ENCODE peak calls at places on chromosome 3, in six cellular contexts. J is fibroblast of gingiva; W is HTR-8/SVneo; N is activated naive CD8-positive, alpha-beta T cell treated with anti-CD3 and anti-CD28 coated beads, Interleukin-2, amount 50 U/mL, for 24 hours; F is activated CD4-positive, alpha-beta T cell treated with anti-CD3 and anti-CD28 coated beads, Interleukin-2, amount 50 U/mL, for 4 hours; V is Right ventricle myocardium inferior. D is an unnamed sample.

GRCh38 chr3:101193957-101194356 is 126.4 kb downstream of the IMPG2 start:
- DNase-seq in W (peak), V (no peak), N (no peak), J (peak), F (no peak), D (peak)

GRCh38 chr3:149479621-149480325 is 5.3 kb downstream of the TM4SF4 start:
- DNase-seq in N (no peak), F (no peak), W (no peak), V (no peak), J (no peak), D (peak)

GRCh38 chr3:187497037-187497436 is 128.9 kb downstream of the RTP4 start:
- DNase-seq in V (no peak), W (no peak), F (no peak), N (no peak), J (no peak), D (no peak)

GRCh38 chr3:38960953-38961622 is 90.7 kb downstream of the SCN11A start:
- DNase-seq in F (peak), V (no peak), W (peak), J (peak), N (peak), D (peak)

GRCh38 chr3:43638594-43639447 is 17.0 kb upstream of the ANO10 start:
- DNase-seq in N (peak), W (peak), V (no peak), F (peak), J (no peak), D (peak)

GRCh38 chr3:101780661-101781060 is 1.6 kb downstream of the NXPE3 start:
- DNase-seq in F (no peak), N (no peak), V (no peak), W (peak), J (peak), D (peak)

GRCh38 chr3:187919535-187919934 is 174.3 kb upstream of the BCL6 start:
- DNase-seq in V (no peak), N (no peak), J (no peak), W (no peak), F (no peak), D (no peak)

GRCh38 chr3:87350367-87351199 is 74.2 kb upstream of the POU1F1 start:
- DNase-seq in N (no peak), V (no peak), J (peak), F (no peak), W (peak), D (peak)

GRCh38 chr3:194960446-194961032 is 274.9 kb downstream of the FAM43A start:
- DNase-seq in N (no peak), W (no peak), F (no peak), J (no peak), V (no peak), D (no peak)

GRCh38 chr3:52405066-52405465 is 39.8 kb downstream of the SEMA3G start:
- DNase-seq in J (no peak), V (peak), F (no peak), W (no peak), N (no peak), D (no peak)

GRCh38 chr3:14178247-14179113 is at the start of the genes LSM3 and XPC:
- DNase-seq in F (peak), V (peak), N (peak), W (peak), J (peak), D (peak)

GRCh38 chr3:169627073-169627472 is 36.4 kb downstream of the MECOM start:
- DNase-seq in V (no peak), W (no peak), N (no peak), F (no peak), J (no peak), D (no peak)

GRCh38 chr3:54781728-54782127 is 146.1 kb downstream of the LRTM1 start:
- DNase-seq in F (no peak), N (no peak), V (no peak), W (no peak), J (no peak), D (no peak)

GRCh38 chr3:72234394-72234793 is 449.4 kb upstream of the PROK2 start:
- DNase-seq in N (no peak), J (peak), W (no peak), F (no peak), V (no peak), D (peak)

GRCh38 chr3:139620438-139620837 is 57.3 kb downstream of the NMNAT3 start:
- DNase-seq in W (no peak), V (no peak), J (no peak), F (no peak), N (no peak), D (no peak)

GRCh38 chr3:117398166-117398954 is 688.8 kb downstream of the TUSC7 start:
- DNase-seq in N (no peak), W (no peak), V (no peak), F (no peak), J (no peak), D (no peak)

GRCh38 chr3:195441476-195441970 is 1.3 kb downstream of the ACAP2 start:
- DNase-seq in N (no peak), F (no peak), V (no peak), W (no peak), J (peak), D (no peak)

GRCh38 chr3:66495633-66496032 is 5.2 kb downstream of the LRIG1 start:
- DNase-seq in N (no peak), J (no peak), W (no peak), V (no peak), F (no peak), D (no peak)

GRCh38 chr3:187286467-187287059 is 5.0 kb downstream of the MASP1 start:
- DNase-seq in J (peak), V (no peak), W (no peak), F (no peak), N (no peak), D (peak)

GRCh38 chr3:129822679-129823078 is 70.8 kb downstream of the TMCC1 start:
- DNase-seq in F (no peak), J (peak), V (no peak), N (no peak), W (no peak), D (no peak)

GRCh38 chr3:87203807-87204206 is 23.3 kb upstream of the CHMP2B start:
- DNase-seq in J (no peak), N (no peak), W (no peak), F (no peak), V (no peak), D (no peak)

D was measured in ELR.